ENCODE peak calls at places on chromosome 4, in ten cellular contexts. U is astrocyte, D is PC-9, N is DMS 273 treated with DMSO at 0.1 percent for 48 hours, B is stromal cell of bone marrow, Q is cardiac fibroblast, O is astrocyte of the spinal cord, P is D341Med, G is WTC11, Z is LNCaP clone FGC. W is an unnamed sample.

GRCh38 chr4:42786350-42787070 is 106.0 kb upstream of the GRXCR1 start:
- DNase-seq in O (no peak), P (no peak), G (peak; percentile 57), Q (no peak), D (no peak), N (peak; percentile 7), B (no peak), Z (no peak), U (no peak), W (no peak)

GRCh38 chr4:138275946-138276621 is 33.9 kb upstream of the SLC7A11 start:
- DNase-seq in O (peak; percentile 90), B (peak; percentile 86), U (peak; percentile 84), G (no peak), N (no peak), P (no peak), Q (peak; percentile 94), Z (no peak), D (peak; percentile 32), W (peak; percentile 72)

GRCh38 chr4:183860726-183861125 is 44.4 kb upstream of the STOX2 start:
- DNase-seq in U (no peak), P (no peak), O (no peak), Z (peak; percentile 27), N (no peak), G (no peak), D (no peak), Q (no peak), B (no peak), W (no peak)

GRCh38 chr4:43757147-43757546 is 691.5 kb downstream of the KCTD8 start:
- DNase-seq in D (no peak), N (no peak), Z (no peak), G (no peak), U (peak; percentile 26), P (peak; percentile 20), O (peak; percentile 1), B (no peak), Q (no peak), W (no peak)

GRCh38 chr4:84855774-84856173 is 110.7 kb downstream of the WDFY3 start:
- DNase-seq in G (no peak), Q (peak; percentile 54), P (no peak), N (no peak), D (no peak), Z (peak; percentile 26), B (no peak), O (peak; percentile 29), U (peak; percentile 12), W (no peak)

GRCh38 chr4:2250764-2251072 is 8.8 kb upstream of the HAUS3 start:
- DNase-seq in Q (no peak), Z (no peak), D (no peak), B (no peak), N (no peak), G (peak; percentile 8), O (no peak), U (no peak), P (peak; percentile 28), W (no peak)

GRCh38 chr4:111556141-111556781 is 589.0 kb upstream of the FAM241A start:
- DNase-seq in O (peak; percentile 16), U (peak; percentile 41), N (no peak), P (no peak), D (no peak), B (no peak), Q (peak; percentile 16), G (no peak), Z (no peak), W (no peak)

GRCh38 chr4:11801466-11802446 is 373.1 kb upstream of the HS3ST1 start:
- DNase-seq in B (no peak), O (no peak), D (no peak), N (no peak), Z (no peak), Q (no peak), G (no peak), U (no peak), P (no peak), W (no peak)

GRCh38 chr4:88756149-88756548 is 58.5 kb upstream of the NAP1L5 start:
- DNase-seq in N (no peak), P (no peak), Q (no peak), G (no peak), Z (peak; percentile 58), O (no peak), B (no peak), D (no peak), U (no peak), W (no peak)

GRCh38 chr4:1491630-1492457 is 85.6 kb upstream of the NKX1-1 start:
- DNase-seq in U (no peak), Z (no peak), Q (no peak), P (peak; percentile 36), O (no peak), D (no peak), G (peak; percentile 4), N (no peak), B (no peak), W (no peak)

GRCh38 chr4:106806158-106806797 is 229.8 kb downstream of the DKK2 start:
- DNase-seq in G (no peak), Q (peak; percentile 7), N (no peak), U (no peak), Z (no peak), D (no peak), O (no peak), B (no peak), P (no peak), W (no peak)

GRCh38 chr4:153267013-153267412 is 62.8 kb downstream of the TRIM2 start:
- DNase-seq in Z (peak; percentile 76), D (no peak), B (no peak), N (no peak), O (peak; percentile 62), U (peak; percentile 34), P (no peak), G (no peak), Q (peak; percentile 56), W (no peak)

GRCh38 chr4:145055533-145056257 is 42.3 kb downstream of the ANAPC10 start:
- DNase-seq in N (no peak), U (no peak), Q (no peak), G (no peak), P (no peak), D (no peak), Z (no peak), O (no peak), B (no peak), W (no peak)

GRCh38 chr4:82561745-82562552 is at the start of gene TMEM150C:
- DNase-seq in B (no peak), D (peak; percentile 18), Q (peak; percentile 11), P (peak; percentile 85), G (peak; percentile 66), O (peak; percentile 5), Z (no peak), N (no peak), U (peak; percentile 3), W (peak; percentile 55)

GRCh38 chr4:186700746-186701145 is 22.9 kb downstream of the FAT1 start:
- DNase-seq in N (no peak), O (peak; percentile 86), Q (peak; percentile 83), P (no peak), Z (no peak), B (peak; percentile 80), G (no peak), D (no peak), U (peak; percentile 95), W (no peak)

GRCh38 chr4:78954048-78954666 is 14.9 kb upstream of the PAQR3 start:
- DNase-seq in G (peak; percentile 37), N (peak; percentile 34), O (peak; percentile 30), Z (no peak), B (no peak), Q (peak; percentile 25), P (peak; percentile 52), U (no peak), D (peak; percentile 2), W (no peak)

GRCh38 chr4:160423879-160424451 is 1321.1 kb downstream of the RAPGEF2 start:
- DNase-seq in Z (no peak), B (no peak), Q (peak; percentile 11), U (peak; percentile 15), P (no peak), G (no peak), D (no peak), N (no peak), O (peak; percentile 59), W (no peak)

GRCh38 chr4:123749408-123749807 is 352.8 kb downstream of the SPRY1 start:
- DNase-seq in G (no peak), Q (peak; percentile 33), N (no peak), B (no peak), O (no peak), D (no peak), U (no peak), Z (no peak), P (no peak), W (no peak)

GRCh38 chr4:79621061-79621460 is 213.0 kb upstream of the GK2 start:
- DNase-seq in D (no peak), Q (no peak), B (no peak), P (no peak), Z (no peak), G (no peak), U (no peak), N (no peak), O (no peak), W (no peak)

GRCh38 chr4:120132935-120133334 is 66.3 kb upstream of the MAD2L1 start:
- DNase-seq in Z (no peak), D (no peak), P (no peak), G (no peak), U (no peak), B (no peak), O (no peak), Q (peak; percentile 52), N (no peak), W (no peak)

GRCh38 chr4:114561590-114561989 is 37.0 kb upstream of the UGT8 start:
- DNase-seq in N (no peak), B (no peak), Z (no peak), U (no peak), O (no peak), D (no peak), P (no peak), G (no peak), Q (no peak), W (no peak)

GRCh38 chr4:80407246-80407645 is 71.7 kb downstream of the CFAP299 start:
- DNase-seq in Q (peak; percentile 54), N (no peak), G (no peak), Z (no peak), U (peak; percentile 80), B (peak; percentile 95), O (peak; percentile 87), P (no peak), D (no peak), W (no peak)

GRCh38 chr4:2800691-2801596 is 8.1 kb downstream of the SH3BP2 start:
- DNase-seq in O (peak; percentile 88), Z (no peak), P (no peak), U (peak; percentile 58), Q (peak; percentile 41), G (peak; percentile 79), B (no peak), D (peak; percentile 73), N (no peak), W (peak; percentile 44)

GRCh38 chr4:185286571-185286970 is 77.2 kb downstream of the SNX25 start:
- DNase-seq in Q (no peak), P (no peak), D (no peak), U (no peak), G (no peak), Z (no peak), O (no peak), B (no peak), N (no peak), W (no peak)

GRCh38 chr4:20254517-20255250 is 3.0 kb downstream of the SLIT2 start:
- DNase-seq in U (peak; percentile 48), Z (no peak), B (no peak), N (no peak), Q (peak; percentile 60), G (peak; percentile 62), O (peak; percentile 48), P (peak; percentile 36), D (no peak), W (no peak)

GRCh38 chr4:48017108-48017527 is 546 bp downstream of the NIPAL1 start:
- DNase-seq in N (no peak), B (peak; percentile 21), G (peak; percentile 57), Q (peak; percentile 73), D (peak; percentile 72), P (peak; percentile 61), Z (no peak), O (peak; percentile 64), U (peak; percentile 72), W (peak; percentile 90)

GRCh38 chr4:100070868-100071267 is 119.4 kb downstream of the DDIT4L start:
- DNase-seq in O (no peak), Q (no peak), Z (no peak), D (no peak), U (no peak), B (no peak), N (no peak), P (no peak), G (no peak), W (no peak)

GRCh38 chr4:624705-625590 is at the start of gene PDE6B:
- DNase-seq in O (no peak), U (no peak), B (no peak), N (no peak), G (peak; percentile 38), P (peak; percentile 39), D (no peak), Q (no peak), Z (no peak), W (no peak)